ENCODE peak calls at places on chromosomes 3 and 15, in ten cellular contexts. B, F, Q, T, I, X, Z, P, M and D are unnamed samples.

GRCh38 chr15:31867536-31868442 is 162.5 kb upstream of the CHRNA7 start:
- DNase-seq in B (no peak), F (peak), Q (peak), T (no peak), I (peak), X (peak), Z (peak), P (no peak), M (peak), D (peak)

GRCh38 chr3:152405915-152406802 is 137.4 kb downstream of the MBNL1 start:
- DNase-seq in B (no peak), F (peak), Q (no peak), T (peak), I (no peak), X (peak), Z (no peak), P (no peak), M (no peak), D (peak)

GRCh38 chr3:31634485-31634884 is 101.8 kb downstream of the STT3B start:
- DNase-seq in B (no peak), F (no peak), Q (no peak), T (no peak), I (no peak), X (peak), Z (no peak), P (no peak), M (no peak), D (peak)

GRCh38 chr3:62332771-62333381 is 40.5 kb downstream of the FEZF2 start:
- DNase-seq in B (no peak), F (peak), Q (peak), T (no peak), I (no peak), X (peak), Z (no peak), P (no peak), M (no peak), D (peak)

GRCh38 chr3:153210660-153211059 is 48.6 kb downstream of the RAP2B start:
- DNase-seq in B (no peak), F (no peak), Q (no peak), T (no peak), I (no peak), X (no peak), Z (no peak), P (no peak), M (no peak), D (no peak)

GRCh38 chr3:58496206-58496605 is 4.3 kb downstream of the KCTD6 start:
- DNase-seq in B (no peak), F (no peak), Q (no peak), T (no peak), I (no peak), X (no peak), Z (no peak), P (no peak), M (no peak), D (no peak)

GRCh38 chr15:38149315-38149714 is 103.3 kb upstream of the SPRED1 start:
- DNase-seq in B (no peak), F (no peak), Q (no peak), T (no peak), I (no peak), X (peak), Z (no peak), P (no peak), M (no peak), D (no peak)

GRCh38 chr15:75538376-75538775 is 40.7 kb downstream of the PTPN9 start:
- DNase-seq in B (no peak), F (no peak), Q (no peak), T (no peak), I (no peak), X (no peak), Z (no peak), P (no peak), M (no peak), D (no peak)

GRCh38 chr3:45597581-45597980 is 3.0 kb downstream of the LIMD1 start:
- DNase-seq in B (no peak), F (no peak), Q (no peak), T (no peak), I (no peak), X (no peak), Z (no peak), P (no peak), M (no peak), D (no peak)

GRCh38 chr3:49812916-49813496 is 747 bp downstream of the UBA7 start:
- DNase-seq in B (no peak), F (no peak), Q (no peak), T (no peak), I (no peak), X (no peak), Z (no peak), P (no peak), M (no peak), D (no peak)

GRCh38 chr15:92709064-92709463 is 53.5 kb upstream of the FAM174B start:
- DNase-seq in B (no peak), F (no peak), Q (no peak), T (no peak), I (no peak), X (no peak), Z (no peak), P (no peak), M (no peak), D (peak)

GRCh38 chr15:36943496-36944361 is 156.6 kb downstream of the MEIS2 start:
- DNase-seq in B (no peak), F (peak), Q (no peak), T (no peak), I (no peak), X (no peak), Z (no peak), P (no peak), M (no peak), D (peak)

GRCh38 chr3:184234224-184234623 is 4.8 kb downstream of the VWA5B2 start:
- DNase-seq in B (peak), F (peak), Q (peak), T (no peak), I (no peak), X (peak), Z (no peak), P (no peak), M (no peak), D (peak)

GRCh38 chr15:73927003-73927475 is 777 bp downstream of the LOXL1 start:
- DNase-seq in B (no peak), F (peak), Q (no peak), T (no peak), I (no peak), X (no peak), Z (no peak), P (no peak), M (no peak), D (no peak)

GRCh38 chr15:52805351-52806283 is 15.5 kb upstream of the ONECUT1 start:
- DNase-seq in B (no peak), F (peak), Q (no peak), T (no peak), I (no peak), X (no peak), Z (no peak), P (no peak), M (no peak), D (no peak)

GRCh38 chr15:40358492-40359353 is 704 bp downstream of the DISP2 start:
- DNase-seq in B (no peak), F (no peak), Q (no peak), T (no peak), I (no peak), X (no peak), Z (no peak), P (no peak), M (no peak), D (no peak)